ENCODE peak calls at places on chromosomes 7 and 10, in four cellular contexts. K is fibroblast of lung; D is activated CD8-positive, alpha-beta memory T cell treated with anti-CD3 and anti-CD28 coated beads, Interleukin-2, amount 10 ng/mL, durations not matched to agents 7 days and 5 days; G is activated naive CD8-positive, alpha-beta T cell treated with anti-CD3 and anti-CD28 coated beads for 36 hours. J is an unnamed sample.

GRCh38 chr10:89518876-89519842 is 16.2 kb downstream of the SLC16A12 start:
- DNase-seq in K (peak; percentile 36), G (no peak), D (no peak), J (no peak)

GRCh38 chr10:131570716-131571307 is 259.3 kb upstream of the TCERG1L start:
- DNase-seq in G (no peak), D (peak; percentile 22), K (no peak), J (peak; percentile 79)

GRCh38 chr10:79065091-79065551 is 3.6 kb upstream of the ZMIZ1 start:
- DNase-seq in D (no peak), G (no peak), K (no peak), J (no peak)

GRCh38 chr10:97686301-97686961 is 610 bp downstream of the AVPI1 start:
- DNase-seq in D (no peak), K (no peak), G (no peak), J (no peak)

GRCh38 chr7:145016068-145016467 is 180.2 kb upstream of the TPK1 start:
- DNase-seq in D (no peak), G (no peak), K (no peak), J (no peak)

GRCh38 chr10:95391570-95392249 is 100.9 kb upstream of the PDLIM1 start:
- DNase-seq in K (peak; percentile 54), G (no peak), D (no peak), J (peak; percentile 86)

GRCh38 chr7:135771961-135772638 is 23.5 kb upstream of the FAM180A start:
- DNase-seq in K (peak; percentile 92), G (no peak), D (no peak), J (no peak)

GRCh38 chr7:157495177-157495553 is 158.4 kb downstream of the DNAJB6 start:
- DNase-seq in D (peak; percentile 37), K (no peak), G (no peak), J (no peak)

GRCh38 chr10:62946278-62946677 is 130.1 kb upstream of the EGR2 start:
- DNase-seq in K (no peak), G (no peak), D (no peak), J (no peak)

GRCh38 chr7:6276911-6277408 is 4.5 kb upstream of the CYTH3 start:
- DNase-seq in G (no peak), D (no peak), K (peak; percentile 58), J (no peak)

GRCh38 chr7:152607007-152607406 is 68.9 kb downstream of the XRCC2 start:
- DNase-seq in D (no peak), K (no peak), G (no peak), J (no peak)

GRCh38 chr7:55056577-55057480 is 38.0 kb downstream of the EGFR start:
- DNase-seq in D (no peak), K (no peak), G (no peak), J (no peak)

GRCh38 chr10:131834152-131834810 is 66.5 kb upstream of the PPP2R2D start:
- DNase-seq in K (no peak), G (no peak), D (no peak), J (no peak)

GRCh38 chr7:5424689-5425506 is 1.3 kb upstream of the TNRC18 start:
- DNase-seq in G (no peak), D (no peak), K (peak; percentile 59), J (no peak)

GRCh38 chr10:14025283-14025682 is 305.4 kb downstream of the FRMD4A start:
- DNase-seq in G (no peak), D (no peak), K (no peak), J (no peak)

GRCh38 chr10:60394444-60394843 is 4.8 kb upstream of the ANK3 start:
- DNase-seq in D (peak; percentile 45), G (no peak), K (no peak), J (no peak)

GRCh38 chr7:79282882-79283602 is 170.4 kb downstream of the MAGI2 start:
- DNase-seq in D (no peak), K (peak; percentile 87), G (no peak), J (no peak)

GRCh38 chr10:29023678-29024077 is 265.2 kb upstream of the LYZL1 start:
- DNase-seq in D (no peak), G (no peak), K (peak; percentile 54), J (no peak)

J was measured in osteocyte.